ENCODE peak calls at places on chromosomes 5 and 9, in five cellular contexts. J, I, N, R and C are unnamed samples.

GRCh38 chr5:2993771-2994170 is 242.3 kb upstream of the IRX2 start:
- DNase-seq in J (no peak), I (no peak), N (no peak), R (no peak), C (no peak)

GRCh38 chr9:137183980-137184595 is 4.3 kb downstream of the ANAPC2 start:
- DNase-seq in J (no peak), I (no peak), N (no peak), R (no peak), C (no peak)

GRCh38 chr9:102972780-102973179 is 22.4 kb upstream of the CYLC2 start:
- DNase-seq in J (no peak), I (no peak), N (no peak), R (no peak), C (no peak)

GRCh38 chr5:74501674-74502478 is 138.7 kb downstream of the ENC1 start:
- DNase-seq in J (no peak), I (no peak), N (no peak), R (no peak), C (no peak)

GRCh38 chr5:131766689-131767088 is 30.1 kb downstream of the FNIP1 start:
- DNase-seq in J (no peak), I (no peak), N (no peak), R (no peak), C (no peak)

GRCh38 chr9:135241381-135242380 is 154.2 kb downstream of the OLFM1 start:
- DNase-seq in J (no peak), I (no peak), N (no peak), R (no peak), C (no peak)

GRCh38 chr5:11384441-11385250 is 519.6 kb downstream of the CTNND2 start:
- DNase-seq in J (no peak), I (no peak), N (no peak), R (no peak), C (no peak)

GRCh38 chr9:115158666-115159481 is 40.9 kb upstream of the TNC start:
- DNase-seq in J (no peak), I (peak; percentile 60), N (no peak), R (no peak), C (no peak)

GRCh38 chr9:101359679-101360078 is 25.1 kb downstream of the BAAT start:
- DNase-seq in J (no peak), I (no peak), N (no peak), R (no peak), C (no peak)